ENCODE peak calls at places on chromosomes 16 and 17, in four cellular contexts. H is GM23338, X is IMR-90, Y is OCI-LY7. U is an unnamed sample.

GRCh38 chr17:1298616-1299015 is 19.2 kb downstream of the TRARG1 start:
- DNase-seq in H (peak; percentile 79), X (no peak), Y (no peak), U (peak; percentile 73)

GRCh38 chr17:78665385-78665951 is 88.3 kb upstream of the DNAH17 start:
- DNase-seq in H (no peak), X (no peak), Y (no peak), U (no peak)

GRCh38 chr16:56945847-56946527 is 14.0 kb downstream of the HERPUD1 start:
- DNase-seq in H (no peak), X (no peak), Y (no peak), U (no peak)

GRCh38 chr17:49029841-49030240 is 32.7 kb downstream of the IGF2BP1 start:
- DNase-seq in H (no peak), X (no peak), Y (no peak), U (no peak)

GRCh38 chr17:56185905-56186783 is 32.9 kb downstream of the ANKFN1 start:
- DNase-seq in H (no peak), X (peak; percentile 94), Y (no peak), U (no peak)

GRCh38 chr16:58510097-58510775 is 5.1 kb upstream of the SETD6 start:
- DNase-seq in H (no peak), X (no peak), Y (no peak), U (no peak)

GRCh38 chr17:81401727-81402529 is 6.7 kb downstream of the BAHCC1 start:
- DNase-seq in H (peak; percentile 68), X (no peak), Y (peak; percentile 65), U (peak; percentile 69)

GRCh38 chr16:56518435-56518834 is 1.4 kb downstream of the BBS2 start:
- DNase-seq in H (no peak), X (no peak), Y (no peak), U (no peak)

GRCh38 chr17:10328971-10329923 is 43.6 kb downstream of the MYH13 start:
- DNase-seq in H (no peak), X (no peak), Y (no peak), U (no peak)

GRCh38 chr17:81832608-81833159 is 407 bp downstream of the MCRIP1 start:
- DNase-seq in H (peak; percentile 51), X (no peak), Y (peak; percentile 55), U (no peak)

GRCh38 chr17:78974635-78975591 is 4.8 kb downstream of the LGALS3BP start:
- DNase-seq in H (peak; percentile 69), X (peak; percentile 84), Y (peak; percentile 78), U (no peak)

GRCh38 chr17:3695723-3696411 is at the start of gene P2RX5:
- DNase-seq in H (peak; percentile 75), X (no peak), Y (peak; percentile 87), U (peak; percentile 76)

GRCh38 chr16:83160609-83161008 is 533.8 kb downstream of the CDH13 start:
- DNase-seq in H (peak; percentile 12), X (no peak), Y (no peak), U (no peak)

GRCh38 chr17:4033751-4034251 is 69.6 kb upstream of the ATP2A3 start:
- DNase-seq in H (no peak), X (no peak), Y (no peak), U (no peak)

GRCh38 chr16:28310796-28311195 is 18.5 kb downstream of the SBK1 start:
- DNase-seq in H (no peak), X (no peak), Y (no peak), U (no peak)

GRCh38 chr17:65558683-65559311 is 2.7 kb downstream of the AXIN2 start:
- DNase-seq in H (peak; percentile 59), X (no peak), Y (no peak), U (peak; percentile 51)

GRCh38 chr16:21104124-21104860 is 46.4 kb downstream of the DNAH3 start:
- DNase-seq in H (no peak), X (peak; percentile 68), Y (no peak), U (peak; percentile 13)

GRCh38 chr17:44921122-44921882 is 6.0 kb upstream of the GFAP start:
- DNase-seq in H (peak; percentile 74), X (no peak), Y (no peak), U (peak; percentile 76)

GRCh38 chr17:27245230-27245696 is 48.7 kb upstream of the WSB1 start:
- DNase-seq in H (peak; percentile 90), X (peak; percentile 89), Y (peak; percentile 77), U (peak; percentile 85)

GRCh38 chr17:181213-182163 is at the start of gene DOC2B:
- DNase-seq in H (peak; percentile 74), X (peak; percentile 27), Y (no peak), U (peak; percentile 83)

GRCh38 chr17:3704931-3705717 is 9.2 kb upstream of the P2RX5 start:
- DNase-seq in H (no peak), X (no peak), Y (no peak), U (no peak)

GRCh38 chr17:51487947-51488346 is 227.6 kb downstream of the UTP18 start:
- DNase-seq in H (peak; percentile 82), X (no peak), Y (peak; percentile 5), U (peak; percentile 59)

GRCh38 chr17:4858068-4858879 is 25.1 kb downstream of the MINK1 start:
- DNase-seq in H (peak; percentile 70), X (no peak), Y (no peak), U (peak; percentile 87)

GRCh38 chr17:43676471-43676870 is 14.7 kb upstream of the MEOX1 start:
- DNase-seq in H (no peak), X (no peak), Y (no peak), U (no peak)

GRCh38 chr17:14827394-14827793 is 437.7 kb downstream of the PMP22 start:
- DNase-seq in H (no peak), X (no peak), Y (no peak), U (no peak)

GRCh38 chr16:67805718-67806427 is 487 bp downstream of the RANBP10 start:
- DNase-seq in H (peak; percentile 44), X (no peak), Y (peak; percentile 38), U (peak; percentile 41)

GRCh38 chr16:22317625-22318024 is 20.4 kb downstream of the POLR3E start:
- DNase-seq in H (no peak), X (no peak), Y (no peak), U (no peak)

GRCh38 chr17:3043737-3044365 is 19.6 kb downstream of the OR1D5 start:
- DNase-seq in H (peak; percentile 67), X (no peak), Y (peak; percentile 34), U (peak; percentile 39)

GRCh38 chr17:32518856-32519768 is 32.3 kb downstream of the CDK5R1 start:
- DNase-seq in H (peak; percentile 96), X (no peak), Y (no peak), U (peak; percentile 98)

GRCh38 chr17:39533891-39534290 is 72.6 kb downstream of the CDK12 start:
- DNase-seq in H (no peak), X (peak; percentile 25), Y (no peak), U (no peak)

GRCh38 chr16:50651835-50652438 is 29.2 kb downstream of the SNX20 start:
- DNase-seq in H (no peak), X (no peak), Y (no peak), U (no peak)

GRCh38 chr17:41707803-41708669 is 4.1 kb upstream of the GAST start:
- DNase-seq in H (peak; percentile 72), X (no peak), Y (no peak), U (no peak)
- H2AFZ ChIP-seq in H (no peak overlapping the region), X (no peak overlapping the region), Y (no peak overlapping the region), U (no peak overlapping the region)

DNA sequence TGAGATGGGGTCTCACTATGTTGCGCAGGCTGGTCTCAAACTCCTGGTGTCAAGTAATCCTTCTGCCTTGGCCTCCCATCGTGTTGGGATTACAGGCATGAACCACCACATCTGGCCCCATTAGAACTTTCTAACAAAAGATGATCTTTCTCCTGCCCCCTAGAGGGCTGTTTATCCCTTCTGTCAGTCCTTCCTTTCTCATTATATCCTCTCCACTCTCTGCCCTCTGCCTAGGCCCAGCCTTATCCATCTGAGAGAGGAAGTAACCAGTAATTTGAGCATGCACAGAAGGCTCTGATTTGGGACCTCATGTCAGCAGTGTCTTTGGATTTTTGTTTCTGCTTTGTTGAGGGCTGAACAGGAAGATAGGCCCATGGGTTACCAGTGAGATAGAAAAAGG is 4.4 kb upstream of the DHX40 start:
- DNase-seq in H (peak; percentile 76), X (peak; percentile 3), Y (peak; percentile 52), U (peak; percentile 22)
- TF ChIP-seq CTCF in H (peak; percentile 60), X (peak; percentile 25), Y (peak; percentile 67), U (peak; percentile 32)

DNA sequence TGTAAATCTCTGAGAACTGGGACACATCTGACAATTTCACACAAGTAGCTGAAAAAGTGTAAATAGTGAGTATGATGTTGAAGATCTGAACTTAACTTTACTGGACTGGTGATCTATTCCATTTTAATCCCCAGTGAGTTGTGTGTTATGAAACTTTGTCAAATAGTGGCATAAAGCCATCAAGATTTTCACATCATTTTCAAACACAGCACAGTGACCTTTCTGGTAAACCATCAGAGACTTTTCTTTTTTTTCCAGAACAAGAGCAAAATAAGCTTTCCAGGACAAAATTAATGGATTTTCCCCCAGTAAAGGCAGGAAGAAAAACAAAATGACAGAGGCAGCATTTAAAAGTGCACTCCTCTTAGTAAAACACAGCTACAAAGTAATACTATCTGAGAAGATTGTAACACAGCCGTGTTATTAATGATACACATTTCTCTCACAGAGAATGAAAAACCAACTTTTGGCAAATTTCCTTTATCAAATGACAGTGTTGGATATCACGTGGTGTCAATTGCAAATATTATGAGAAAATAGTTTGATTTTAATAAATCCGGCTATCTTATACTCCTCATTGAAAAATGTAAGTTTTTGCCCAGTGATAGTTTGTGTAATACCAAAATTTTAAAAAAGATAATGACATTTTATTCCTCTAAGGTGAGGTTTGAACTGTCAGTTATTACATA is 16.8 kb upstream of the COL1A1 start:
- DNase-seq in H (no peak), X (peak; percentile 65), Y (no peak), U (no peak)
- H2AFZ ChIP-seq in H (no peak overlapping the region), X (no peak overlapping the region), Y (no peak overlapping the region), U (no peak overlapping the region)

DNA sequence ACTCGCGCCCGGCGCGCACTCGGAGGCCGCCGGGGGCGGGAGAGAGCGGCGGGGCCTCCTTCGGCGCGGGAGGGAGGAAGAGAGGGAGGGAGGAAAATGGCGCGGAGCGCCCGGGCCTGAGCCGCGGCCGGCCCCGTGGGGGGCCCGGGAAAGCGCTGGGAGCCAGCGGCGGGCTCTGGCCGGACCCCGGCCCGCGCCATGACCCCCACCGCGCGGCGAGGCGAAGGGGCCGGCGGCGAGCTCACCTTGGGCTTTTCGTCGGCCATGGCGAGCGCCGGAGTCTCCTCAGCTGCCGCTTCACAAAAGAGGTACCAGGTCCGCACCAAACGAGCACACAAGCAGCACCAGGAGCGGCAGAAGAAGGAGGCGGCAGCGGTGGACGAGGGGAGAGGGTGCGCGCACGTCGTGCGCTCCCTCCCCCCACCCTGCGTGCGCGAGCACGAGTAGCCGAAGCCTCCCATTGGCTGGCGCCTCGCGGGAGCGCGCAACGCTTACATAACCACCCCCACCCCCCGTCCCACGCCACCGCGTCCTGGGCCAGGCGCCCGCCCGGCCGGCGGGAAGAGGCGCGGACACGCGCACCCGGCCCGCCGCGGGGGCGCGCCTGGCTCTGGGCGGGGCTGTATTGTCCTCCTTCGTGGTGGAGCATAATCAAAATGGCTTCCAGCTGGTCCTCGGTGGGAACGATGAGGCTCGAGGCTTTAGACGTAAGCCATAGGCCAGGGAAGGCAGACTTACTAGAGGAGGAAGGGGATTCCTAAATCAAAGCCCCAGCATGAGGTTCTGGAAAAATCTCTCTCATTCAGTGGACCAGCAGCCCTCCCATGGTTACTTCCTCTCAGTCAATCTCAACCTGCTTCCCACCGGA is at the start of gene SUMO2:
- DNase-seq in H (peak; percentile 97), X (peak; percentile 94), Y (peak; percentile 100), U (peak; percentile 99)
- TF ChIP-seq CTCF in H (no peak), X (peak; percentile 33), Y (peak; percentile 41), U (no peak)

U was measured in neural progenitor cell.